ENCODE peak calls at places on chromosomes 6 and 20, in seven cellular contexts. J is adrenal gland, K is Kasumi-1, V is OCI-M1, C is NCI-H2107, G is left cardiac atrium, X is ureter. F is an unnamed sample.

GRCh38 chr20:60255426-60255825 is 297.2 kb downstream of the CDH26 start:
- DNase-seq in K (no peak), V (no peak), X (no peak), G (no peak), J (peak), C (peak), F (peak)

GRCh38 chr6:51163843-51164529 is 345.3 kb downstream of the TFAP2B start:
- DNase-seq in V (no peak), J (no peak), X (no peak), C (no peak), G (no peak), K (no peak), F (no peak)

GRCh38 chr20:42706762-42707161 is 482.9 kb downstream of the PTPRT start:
- DNase-seq in V (no peak), J (no peak), G (no peak), C (no peak), X (no peak), K (no peak), F (no peak)

GRCh38 chr6:144601221-144601620 is 316.1 kb downstream of the UTRN start:
- DNase-seq in C (no peak), G (no peak), X (no peak), K (no peak), J (no peak), V (no peak), F (no peak)

GRCh38 chr6:30319146-30319835 is 7.4 kb upstream of the TRIM39 start:
- DNase-seq in G (no peak), X (no peak), V (no peak), J (no peak), C (no peak), K (no peak), F (no peak)

GRCh38 chr6:35078226-35078850 is 62.8 kb downstream of the TCP11 start:
- DNase-seq in G (no peak), V (no peak), J (no peak), C (no peak), K (no peak), X (no peak), F (no peak)

GRCh38 chr20:56595746-56596478 is 33.2 kb upstream of the TFAP2C start:
- DNase-seq in K (no peak), G (no peak), C (no peak), V (no peak), X (no peak), J (no peak), F (no peak)

GRCh38 chr6:11918021-11918738 is 93.9 kb upstream of the HIVEP1 start:
- DNase-seq in G (no peak), V (peak), C (peak), J (no peak), X (no peak), K (no peak), F (no peak)

GRCh38 chr20:38473353-38473795 is 731 bp downstream of the RALGAPB start:
- DNase-seq in C (no peak), V (peak), K (no peak), J (peak), G (no peak), X (no peak), F (no peak)

GRCh38 chr6:54681987-54682386 is 164.6 kb upstream of the FAM83B start:
- DNase-seq in G (no peak), V (peak), K (no peak), J (peak), C (no peak), X (no peak), F (no peak)

F was measured in smooth muscle cell of the brain vasculature.